ENCODE peak calls at places on chromosomes 4 and X, in five cellular contexts. O, H, R, J and W are unnamed samples.

GRCh38 chr4:37803348-37803973 is 23.0 kb upstream of the PGM2 start:
- DNase-seq in O (peak; percentile 62), H (no peak), R (no peak), J (peak; percentile 25), W (no peak)

GRCh38 chrX:49192722-49193328 is 6.7 kb upstream of the PRICKLE3 start:
- DNase-seq in O (peak; percentile 67), H (no peak), R (no peak), J (no peak), W (no peak)

GRCh38 chrX:2183193-2183725 is 317.5 kb downstream of the DHRSX start:
- DNase-seq in O (peak; percentile 19), H (no peak), R (peak; percentile 56), J (no peak), W (no peak)

GRCh38 chr4:128596115-128596514 is 213.4 kb upstream of the JADE1 start:
- DNase-seq in O (no peak), H (no peak), R (no peak), J (no peak), W (no peak)

GRCh38 chr4:2248044-2248780 is 6.3 kb upstream of the HAUS3 start:
- DNase-seq in O (no peak), H (no peak), R (no peak), J (peak; percentile 24), W (no peak)

GRCh38 chrX:21438792-21439191 is 64.6 kb downstream of the CNKSR2 start:
- DNase-seq in O (no peak), H (no peak), R (no peak), J (no peak), W (no peak)

GRCh38 chr4:135201081-135201480 is 999.5 kb upstream of the PABPC4L start:
- DNase-seq in O (no peak), H (no peak), R (no peak), J (no peak), W (no peak)

GRCh38 chrX:150773634-150774033 is 80.4 kb downstream of the MTMR1 start:
- DNase-seq in O (no peak), H (no peak), R (no peak), J (no peak), W (no peak)

GRCh38 chrX:155819966-155820491 is 61.1 kb upstream of the VAMP7 start:
- DNase-seq in O (peak; percentile 83), H (peak; percentile 75), R (peak; percentile 5), J (peak; percentile 49), W (peak; percentile 66)

GRCh38 chr4:67963345-67963744 is at the start of gene TMPRSS11A:
- DNase-seq in O (no peak), H (no peak), R (no peak), J (no peak), W (no peak)

GRCh38 chr4:166422475-166422874 is 549.4 kb downstream of the TLL1 start:
- DNase-seq in O (no peak), H (no peak), R (no peak), J (no peak), W (no peak)

GRCh38 chrX:16138108-16138427 is 14.7 kb downstream of the GRPR start:
- DNase-seq in O (peak; percentile 28), H (peak; percentile 12), R (no peak), J (no peak), W (no peak)

GRCh38 chr4:102616661-102617060 is 115.5 kb downstream of the NFKB1 start:
- DNase-seq in O (peak; percentile 77), H (no peak), R (no peak), J (peak; percentile 69), W (no peak)

GRCh38 chrX:47146121-47146935 is 1.3 kb downstream of the RBM10 start:
- DNase-seq in O (no peak), H (no peak), R (no peak), J (no peak), W (no peak)

GRCh38 chr4:101790521-101791188 is at the start of gene BANK1:
- DNase-seq in O (peak; percentile 86), H (peak; percentile 57), R (peak; percentile 41), J (peak; percentile 11), W (peak; percentile 8)

GRCh38 chrX:110086916-110087484 is 84.1 kb downstream of the TMEM164 start:
- DNase-seq in O (peak; percentile 8), H (peak; percentile 59), R (peak; percentile 72), J (no peak), W (peak; percentile 70)

GRCh38 chr4:174437324-174437723 is 85.0 kb downstream of the HPGD start:
- DNase-seq in O (no peak), H (no peak), R (peak; percentile 43), J (no peak), W (no peak)

GRCh38 chr4:189202869-189203271 is 737.8 kb upstream of the FRG1 start:
- DNase-seq in O (peak; percentile 2), H (no peak), R (no peak), J (no peak), W (no peak)

GRCh38 chrX:150476183-150476699 is 92.2 kb upstream of the MTM1 start:
- DNase-seq in O (no peak), H (no peak), R (no peak), J (no peak), W (no peak)

GRCh38 chrX:17580529-17581155 is 156.7 kb upstream of the SCML1 start:
- DNase-seq in O (no peak), H (no peak), R (no peak), J (no peak), W (no peak)

GRCh38 chrX:154542723-154543424 is 3.8 kb downstream of the G6PD start:
- DNase-seq in O (no peak), H (no peak), R (peak; percentile 55), J (no peak), W (no peak)

GRCh38 chr4:159446266-159446976 is 343.5 kb downstream of the RAPGEF2 start:
- DNase-seq in O (peak; percentile 84), H (peak; percentile 61), R (peak; percentile 38), J (peak; percentile 63), W (peak; percentile 41)

GRCh38 chr4:142095886-142096605 is 459.7 kb downstream of the IL15 start:
- DNase-seq in O (no peak), H (peak; percentile 90), R (peak; percentile 49), J (no peak), W (peak; percentile 47)

GRCh38 chr4:155388162-155388561 is 11.4 kb upstream of the MAP9 start:
- DNase-seq in O (no peak), H (no peak), R (no peak), J (no peak), W (no peak)

GRCh38 chr4:16090306-16090705 is 6.5 kb upstream of the PROM1 start:
- DNase-seq in O (no peak), H (no peak), R (no peak), J (no peak), W (no peak)

GRCh38 chr4:78710536-78710935 is 65.6 kb upstream of the BMP2K start:
- DNase-seq in O (no peak), H (peak; percentile 7), R (no peak), J (no peak), W (no peak)

GRCh38 chr4:70754470-70754869 is 32.7 kb downstream of the RUFY3 start:
- DNase-seq in O (no peak), H (no peak), R (no peak), J (no peak), W (no peak)

DNA sequence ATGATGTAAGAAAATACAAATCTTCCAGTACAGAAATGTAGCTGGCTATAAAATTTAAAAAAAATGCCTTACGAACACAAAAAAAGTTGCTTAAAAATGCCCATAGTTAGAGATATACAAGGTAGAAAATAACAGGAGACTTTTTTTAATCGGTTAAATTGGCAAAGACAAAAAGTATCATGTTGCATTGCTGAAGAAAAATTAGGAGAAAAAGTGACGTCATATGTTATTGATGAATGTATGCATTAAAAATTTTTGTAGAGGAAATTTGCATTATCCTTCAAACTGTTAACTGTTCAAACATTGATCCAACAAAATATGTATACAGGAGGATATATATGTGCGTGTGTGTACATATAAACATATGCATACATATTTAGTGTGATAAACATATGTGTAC is 1634.4 kb upstream of the PCDH7 start:
- DNase-seq in O (no peak), H (no peak), R (no peak), J (no peak), W (no peak)
- H3K4me3 ChIP-seq in O (no peak overlapping the region), H (no peak overlapping the region), R (no peak overlapping the region), J (no peak overlapping the region), W (no peak overlapping the region)

DNA sequence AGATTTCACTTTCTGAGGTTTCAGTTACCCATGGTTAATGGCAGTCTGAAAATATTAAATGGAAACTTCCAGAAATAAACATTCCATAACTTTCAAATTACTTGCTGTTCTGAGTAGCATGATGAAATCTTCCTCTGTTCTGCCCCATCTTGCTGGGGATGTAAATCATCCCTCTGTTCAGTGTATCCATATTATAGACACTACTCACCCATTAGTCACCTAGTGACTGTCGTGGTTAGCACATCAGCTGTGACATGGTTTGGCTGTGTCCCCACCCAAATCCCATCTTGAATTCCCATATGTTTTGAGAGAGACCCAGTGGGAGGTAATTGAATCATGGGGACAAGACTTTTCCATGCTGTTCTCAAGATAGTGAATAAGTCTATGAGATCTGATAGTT is 125.5 kb upstream of the GIMD1 start:
- DNase-seq in O (no peak), H (no peak), R (no peak), J (no peak), W (no peak)
- TF ChIP-seq REST in O (no peak), H (no peak), R (no peak), J (no peak), W (no peak)

GRCh38 chrX:9538544-9539045 is 73.7 kb downstream of the TBL1X start:
- DNase-seq in O (no peak), H (no peak), R (no peak), J (peak; percentile 41), W (no peak)

GRCh38 chrX:9535101-9535500 is 70.2 kb downstream of the TBL1X start:
- DNase-seq in O (no peak), H (no peak), R (no peak), J (no peak), W (no peak)

GRCh38 chrX:9539611-9540387 is 74.9 kb downstream of the TBL1X start:
- DNase-seq in O (no peak), H (no peak), R (no peak), J (no peak), W (no peak)

GRCh38 chrX:9534686-9535085 is 69.8 kb downstream of the TBL1X start:
- DNase-seq in O (no peak), H (no peak), R (no peak), J (no peak), W (no peak)

DNA sequence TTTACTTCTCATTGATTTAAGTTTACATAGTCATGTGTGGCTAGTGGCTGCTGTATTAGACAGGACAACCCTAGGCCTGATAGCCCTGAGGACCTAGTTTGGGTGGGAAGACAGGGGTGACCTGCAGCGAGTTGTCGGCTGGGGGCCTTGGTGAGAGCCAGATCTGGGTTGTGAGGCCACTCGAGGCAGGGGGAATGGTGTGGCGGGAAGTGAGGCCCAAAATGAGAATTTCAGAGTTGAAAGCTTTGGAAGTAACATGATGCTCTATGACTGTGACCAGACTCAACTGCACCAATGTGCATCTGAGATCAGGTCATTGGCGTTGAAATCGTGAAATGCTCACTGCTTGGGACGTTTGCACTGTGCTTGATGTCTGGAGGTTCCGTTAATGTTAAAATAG is 72.9 kb downstream of the TBL1X start:
- DNase-seq in O (no peak), H (no peak), R (no peak), J (no peak), W (no peak)
- H3K4me1 ChIP-seq in O (peaks cover 11% of the 10 kb centered on the region), H (no peaks in the 10 kb centered on the region), R (no peaks in the 10 kb centered on the region), J (peaks cover 33% of the 10 kb centered on the region), W (no peaks in the 10 kb centered on the region)

GRCh38 chr4:72357908-72358307 is 211.1 kb downstream of the ADAMTS3 start:
- DNase-seq in O (no peak), H (no peak), R (no peak), J (no peak), W (no peak)

GRCh38 chr4:72352746-72353145 is 216.3 kb downstream of the ADAMTS3 start:
- DNase-seq in O (no peak), H (no peak), R (no peak), J (no peak), W (no peak)

GRCh38 chr4:72360075-72360474 is 208.9 kb downstream of the ADAMTS3 start:
- DNase-seq in O (no peak), H (no peak), R (no peak), J (no peak), W (no peak)

GRCh38 chr4:72358483-72358882 is 210.5 kb downstream of the ADAMTS3 start:
- DNase-seq in O (no peak), H (no peak), R (no peak), J (no peak), W (no peak)
- H3K4me3 ChIP-seq in O (no peak overlapping the region), H (no peak overlapping the region), R (no peak overlapping the region), J (no peak overlapping the region), W (no peak overlapping the region)